ENCODE peak calls at places on chromosomes 13 and 19, in ten cellular contexts. N, O, U, J, B, S, X, Q, G and F are unnamed samples.

GRCh38 chr13:33763021-33763420 is 54.9 kb upstream of the RFC3 start:
- DNase-seq in X (no peak), Q (no peak), S (no peak), N (no peak), J (no peak), U (no peak), B (no peak), G (no peak), O (no peak), F (no peak)

GRCh38 chr19:54162241-54162805 is 2.8 kb upstream of the LENG1 start:
- DNase-seq in X (peak), B (peak), J (peak), Q (peak), S (peak), U (peak), N (peak), G (peak), O (peak), F (peak)

GRCh38 chr19:48676887-48677286 is 4.1 kb upstream of the NTN5 start:
- DNase-seq in X (no peak), N (no peak), S (no peak), G (no peak), B (no peak), U (no peak), O (no peak), Q (peak), J (no peak), F (no peak)

GRCh38 chr13:22801402-22802003 is 379.3 kb upstream of the SGCG start:
- DNase-seq in B (peak), J (no peak), U (no peak), X (peak), S (no peak), N (no peak), Q (no peak), O (no peak), G (peak), F (no peak)

GRCh38 chr19:31140717-31141116 is 208.5 kb downstream of the TSHZ3 start:
- DNase-seq in X (peak), G (no peak), B (peak), Q (no peak), J (no peak), U (no peak), O (no peak), N (no peak), S (no peak), F (no peak)

GRCh38 chr19:3479177-3479818 is 1.0 kb downstream of the SMIM24 start:
- DNase-seq in G (peak), X (no peak), O (peak), B (no peak), J (peak), U (no peak), N (no peak), S (no peak), Q (peak), F (peak)

GRCh38 chr13:30581582-30581981 is 36.1 kb upstream of the USPL1 start:
- DNase-seq in Q (no peak), N (no peak), B (peak), X (no peak), U (no peak), S (no peak), O (peak), G (peak), J (no peak), F (no peak)

GRCh38 chr13:96806750-96807149 is 187.5 kb downstream of the OXGR1 start:
- DNase-seq in Q (no peak), S (no peak), J (no peak), X (no peak), U (no peak), G (no peak), N (no peak), B (no peak), O (no peak), F (no peak)

GRCh38 chr13:110486061-110486780 is 75.3 kb downstream of the RAB20 start:
- DNase-seq in S (no peak), B (no peak), X (no peak), Q (no peak), O (peak), U (no peak), J (no peak), G (peak), N (no peak), F (no peak)

GRCh38 chr13:49098771-49099512 is 121.2 kb upstream of the MLNR start:
- DNase-seq in B (peak), X (peak), N (no peak), J (no peak), G (peak), Q (no peak), O (no peak), U (no peak), S (no peak), F (no peak)

GRCh38 chr13:38804536-38804935 is 117.7 kb downstream of the FREM2 start:
- DNase-seq in G (no peak), U (no peak), S (no peak), N (no peak), J (no peak), X (no peak), Q (no peak), O (no peak), B (no peak), F (no peak)

GRCh38 chr19:54294539-54294938 is 13.6 kb upstream of the LILRB2 start:
- DNase-seq in B (no peak), S (peak), J (no peak), U (no peak), X (no peak), O (no peak), Q (no peak), G (no peak), N (no peak), F (no peak)

GRCh38 chr19:37981785-37982475 is 74.9 kb downstream of the SIPA1L3 start:
- DNase-seq in Q (peak), O (no peak), J (no peak), B (no peak), N (no peak), S (no peak), U (no peak), G (no peak), X (no peak), F (no peak)

GRCh38 chr19:31139871-31140505 is 209.2 kb downstream of the TSHZ3 start:
- DNase-seq in S (no peak), U (no peak), O (no peak), Q (no peak), B (peak), J (no peak), N (no peak), G (no peak), X (peak), F (no peak)

GRCh38 chr19:8323781-8324185 is 2.5 kb downstream of the RPS28 start:
- DNase-seq in X (no peak), N (no peak), J (no peak), O (no peak), G (no peak), Q (no peak), B (no peak), U (no peak), S (no peak), F (no peak)

GRCh38 chr13:37107868-37108267 is 2.4 kb upstream of the CSNK1A1L start:
- DNase-seq in Q (no peak), B (no peak), G (no peak), S (no peak), U (no peak), N (no peak), J (no peak), X (no peak), O (no peak), F (no peak)

GRCh38 chr19:55080121-55080914 is 4.6 kb downstream of the EPS8L1 start:
- DNase-seq in X (peak), G (peak), Q (peak), J (peak), S (no peak), N (no peak), U (peak), B (peak), O (peak), F (peak)

GRCh38 chr19:33309826-33310225 is 7.5 kb upstream of the CEBPA start:
- DNase-seq in Q (no peak), G (no peak), O (no peak), N (peak), S (no peak), U (no peak), J (no peak), B (no peak), X (no peak), F (no peak)

GRCh38 chr19:50380137-50380536 is 3.9 kb downstream of the NR1H2 start:
- DNase-seq in S (no peak), O (no peak), X (no peak), J (no peak), G (no peak), Q (no peak), B (no peak), U (no peak), N (no peak), F (no peak)

GRCh38 chr13:107992542-107992941 is 222.8 kb downstream of the LIG4 start:
- DNase-seq in U (no peak), G (no peak), J (no peak), Q (no peak), S (no peak), X (no peak), O (no peak), B (peak), N (no peak), F (no peak)

GRCh38 chr13:46736568-46736967 is 60.4 kb downstream of the ESD start:
- DNase-seq in Q (no peak), U (no peak), N (no peak), O (no peak), G (no peak), S (no peak), B (no peak), J (no peak), X (no peak), F (no peak)

GRCh38 chr13:91381371-91381770 is 17.1 kb upstream of the GPC5 start:
- DNase-seq in J (peak), Q (no peak), S (no peak), N (no peak), B (peak), G (peak), O (no peak), X (peak), U (no peak), F (no peak)

GRCh38 chr19:29942404-29943261 is 594 bp downstream of the URI1 start:
- DNase-seq in J (peak), U (peak), B (no peak), G (peak), S (peak), Q (peak), X (peak), O (peak), N (peak), F (peak)

GRCh38 chr13:107721436-107721835 is 493.9 kb downstream of the LIG4 start:
- DNase-seq in U (no peak), Q (no peak), G (no peak), B (peak), J (no peak), N (no peak), S (no peak), O (no peak), X (no peak), F (no peak)

GRCh38 chr13:50285283-50285682 is 270.0 kb downstream of the KCNRG start:
- DNase-seq in Q (no peak), B (no peak), O (no peak), J (no peak), N (no peak), U (no peak), G (no peak), S (no peak), X (no peak), F (no peak)

GRCh38 chr19:7914598-7915045 is at the start of gene TGFBR3L:
- DNase-seq in S (no peak), Q (no peak), X (no peak), N (no peak), O (no peak), B (no peak), U (no peak), G (no peak), J (peak), F (no peak)

GRCh38 chr19:40217027-40217810 is 965 bp downstream of the TTC9B start:
- DNase-seq in N (no peak), X (no peak), O (peak), U (no peak), S (no peak), J (no peak), G (peak), B (no peak), Q (peak), F (no peak)
- TF ChIP-seq CTCF in N (no peak), X (peak), O (peak), U (peak), S (no peak), J (peak), G (peak), B (peak), Q (no peak), F (peak)

GRCh38 chr19:46621191-46622117 is 3.4 kb downstream of the PTGIR start:
- DNase-seq in U (no peak), J (no peak), O (no peak), B (no peak), G (peak), Q (no peak), X (no peak), S (no peak), N (no peak), F (no peak)
- TF ChIP-seq CTCF in U (no peak), J (peak), O (peak), B (peak), G (peak), Q (no peak), X (no peak), S (no peak), N (peak), F (no peak)

DNA sequence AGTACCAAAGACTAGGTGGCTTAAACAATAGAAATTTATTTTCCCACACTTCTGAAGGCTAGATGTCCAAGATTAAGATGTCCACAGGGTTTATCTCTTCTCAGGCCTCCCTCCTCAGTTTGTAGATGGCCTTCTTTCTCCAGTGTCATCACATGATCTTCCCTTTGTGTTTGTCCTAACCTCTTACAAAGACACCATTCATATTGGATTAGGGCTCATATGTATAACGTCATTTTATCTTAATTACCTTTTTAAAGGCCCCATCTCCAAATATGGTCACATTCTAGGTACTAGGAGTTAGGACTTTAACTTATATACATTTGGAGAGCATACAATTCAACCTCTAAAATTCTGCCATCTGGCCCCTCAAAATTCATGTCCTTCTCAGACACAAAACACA is 34.3 kb downstream of the N4BP2L2 start:
- DNase-seq in B (no peak), S (no peak), X (no peak), U (no peak), O (no peak), G (no peak), N (no peak), Q (no peak), J (no peak), F (no peak)
- TF ChIP-seq CTCF in B (no peak), S (no peak), X (no peak), U (no peak), O (no peak), G (no peak), N (no peak), Q (no peak), J (no peak), F (no peak)

GRCh38 chr19:12793290-12794195 is 2.3 kb downstream of the JUNB start:
- DNase-seq in B (peak), X (peak), N (peak), U (peak), J (peak), Q (peak), S (peak), G (peak), O (peak), F (peak)

GRCh38 chr19:12791345-12792047 is at the start of gene JUNB:
- DNase-seq in X (peak), N (peak), B (peak), Q (peak), O (peak), S (peak), G (peak), U (peak), J (peak), F (peak)

GRCh38 chr19:12792853-12793289 is 1.6 kb downstream of the JUNB start:
- DNase-seq in S (no peak), G (no peak), X (no peak), U (no peak), B (no peak), J (no peak), N (peak), Q (no peak), O (no peak), F (no peak)

GRCh38 chr19:12790628-12791344 is 500 bp upstream of the JUNB start:
- DNase-seq in U (no peak), X (no peak), Q (no peak), S (no peak), G (peak), B (peak), O (no peak), N (no peak), J (no peak), F (no peak)

DNA sequence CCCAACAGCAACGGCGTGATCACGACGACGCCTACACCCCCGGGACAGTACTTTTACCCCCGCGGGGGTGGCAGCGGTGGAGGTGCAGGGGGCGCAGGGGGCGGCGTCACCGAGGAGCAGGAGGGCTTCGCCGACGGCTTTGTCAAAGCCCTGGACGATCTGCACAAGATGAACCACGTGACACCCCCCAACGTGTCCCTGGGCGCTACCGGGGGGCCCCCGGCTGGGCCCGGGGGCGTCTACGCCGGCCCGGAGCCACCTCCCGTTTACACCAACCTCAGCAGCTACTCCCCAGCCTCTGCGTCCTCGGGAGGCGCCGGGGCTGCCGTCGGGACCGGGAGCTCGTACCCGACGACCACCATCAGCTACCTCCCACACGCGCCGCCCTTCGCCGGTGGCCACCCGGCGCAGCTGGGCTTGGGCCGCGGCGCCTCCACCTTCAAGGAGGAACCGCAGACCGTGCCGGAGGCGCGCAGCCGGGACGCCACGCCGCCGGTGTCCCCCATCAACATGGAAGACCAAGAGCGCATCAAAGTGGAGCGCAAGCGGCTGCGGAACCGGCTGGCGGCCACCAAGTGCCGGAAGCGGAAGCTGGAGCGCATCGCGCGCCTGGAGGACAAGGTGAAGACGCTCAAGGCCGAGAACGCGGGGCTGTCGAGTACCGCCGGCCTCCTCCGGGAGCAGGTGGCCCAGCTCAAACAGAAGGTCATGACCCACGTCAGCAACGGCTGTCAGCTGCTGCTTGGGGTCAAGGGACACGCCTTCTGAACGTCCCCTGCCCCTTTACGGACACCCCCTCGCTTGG is 964 bp downstream of the JUNB start:
- DNase-seq in J (peak), U (peak), B (peak), Q (peak), N (peak), X (peak), G (peak), O (peak), S (peak), F (peak)
- TF ChIP-seq CTCF in J (no peak), U (no peak), B (no peak), Q (no peak), N (no peak), X (no peak), G (no peak), O (no peak), S (no peak), F (no peak)

GRCh38 chr13:102569488-102569887 is 27.3 kb upstream of the TPP2 start:
- DNase-seq in G (no peak), B (peak), Q (no peak), X (peak), N (no peak), S (no peak), O (no peak), J (no peak), U (no peak), F (no peak)

GRCh38 chr13:102566513-102566912 is 30.3 kb upstream of the TPP2 start:
- DNase-seq in X (no peak), Q (no peak), U (no peak), O (no peak), N (no peak), B (no peak), S (no peak), J (no peak), G (no peak), F (no peak)

GRCh38 chr13:102567857-102568256 is 28.9 kb upstream of the TPP2 start:
- DNase-seq in U (no peak), G (no peak), B (no peak), S (no peak), X (no peak), J (no peak), Q (no peak), O (peak), N (no peak), F (no peak)

GRCh38 chr13:102571075-102571474 is 25.7 kb upstream of the TPP2 start:
- DNase-seq in B (no peak), S (no peak), G (no peak), U (no peak), O (peak), Q (no peak), N (no peak), X (no peak), J (peak), F (no peak)
- TF ChIP-seq CTCF in B (peak), S (no peak), G (peak), U (no peak), O (peak), Q (no peak), N (no peak), X (peak), J (peak), F (no peak)

GRCh38 chr13:98315466-98315865 is 138.4 kb upstream of the RNF113B start:
- DNase-seq in J (no peak), S (no peak), Q (no peak), O (no peak), N (no peak), G (no peak), B (peak), X (peak), U (no peak), F (no peak)
- TF ChIP-seq CTCF in J (no peak), S (no peak), Q (no peak), O (no peak), N (no peak), G (no peak), B (peak), X (peak), U (no peak), F (no peak)

GRCh38 chr13:105139380-105140285 is 1395.8 kb downstream of the EFNB2 start:
- DNase-seq in G (no peak), S (peak), X (peak), O (peak), U (peak), N (peak), Q (peak), B (peak), J (no peak), F (peak)
- TF ChIP-seq CTCF in G (no peak), S (no peak), X (peak), O (peak), U (peak), N (peak), Q (no peak), B (no peak), J (no peak), F (peak)

GRCh38 chr19:16185925-16186234 is 670 bp downstream of the FAM32A start:
- DNase-seq in X (peak), J (peak), G (no peak), Q (no peak), U (no peak), B (no peak), O (no peak), N (peak), S (no peak), F (peak)

GRCh38 chr19:16184665-16185122 is 516 bp upstream of the FAM32A start:
- DNase-seq in J (no peak), X (no peak), Q (no peak), U (no peak), N (no peak), B (no peak), O (no peak), S (no peak), G (no peak), F (peak)

GRCh38 chr19:16180611-16181010 is 4.6 kb upstream of the FAM32A start:
- DNase-seq in X (peak), B (peak), U (no peak), O (peak), Q (no peak), J (no peak), N (no peak), G (peak), S (no peak), F (no peak)

GRCh38 chr19:16188521-16188920 is 3.3 kb downstream of the FAM32A start:
- DNase-seq in N (no peak), Q (no peak), B (no peak), O (no peak), G (no peak), U (no peak), S (no peak), J (no peak), X (no peak), F (no peak)

DNA sequence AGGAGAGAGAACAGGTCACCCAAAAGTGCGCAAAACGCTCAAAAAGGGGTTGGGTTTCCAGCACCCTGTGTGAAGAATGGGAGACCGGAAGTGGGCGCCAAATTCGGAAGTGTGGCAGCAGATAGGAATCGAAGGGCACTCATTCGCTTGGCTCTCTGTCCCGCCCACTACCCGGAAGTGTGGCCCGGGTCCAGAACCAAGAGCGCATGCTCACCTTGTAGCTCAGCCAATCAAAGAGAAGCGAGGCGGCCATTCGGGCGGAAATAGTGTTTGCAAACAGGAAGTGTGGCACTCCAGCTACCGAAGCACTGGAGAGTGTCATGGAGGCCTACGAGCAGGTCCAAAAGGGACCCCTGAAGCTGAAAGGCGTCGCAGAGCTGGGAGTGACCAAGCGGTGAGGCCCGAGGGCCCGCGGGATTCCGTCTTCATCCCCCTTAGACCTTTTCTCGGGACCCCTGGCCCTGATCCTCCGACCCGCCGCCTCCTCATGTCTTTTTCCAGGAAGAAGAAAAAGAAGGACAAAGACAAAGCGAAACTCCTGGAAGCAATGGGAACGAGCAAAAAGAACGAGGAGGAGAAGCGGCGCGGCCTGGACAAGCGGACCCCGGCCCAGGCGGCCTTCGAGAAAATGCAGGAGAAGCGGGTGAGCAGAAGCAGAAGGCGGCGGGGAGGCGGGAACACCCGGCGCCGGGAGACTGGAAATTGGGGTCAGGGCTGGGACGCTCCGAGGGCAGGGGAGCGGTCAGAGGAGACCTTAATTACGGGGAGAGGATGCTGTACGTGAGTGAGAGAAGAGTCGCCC is at the start of gene FAM32A:
- DNase-seq in U (peak), S (peak), J (peak), B (peak), X (peak), Q (peak), G (peak), N (peak), O (peak), F (peak)
- TF ChIP-seq CTCF in U (peak), S (no peak), J (peak), B (peak), X (peak), Q (no peak), G (peak), N (peak), O (peak), F (no peak)